ENCODE peak calls at places on chromosome 10, in eight cellular contexts. S is stomach, U is K562, W is prostate gland, M is breast epithelium, Q is transverse colon, H is H1, A is Panc1. R is an unnamed sample.

GRCh38 chr10:32207544-32207943 is 139.4 kb downstream of the EPC1 start:
- DNase-seq in M (peak), U (peak), W (peak), H (no peak), Q (peak), S (peak), A (no peak), R (no peak)

GRCh38 chr10:19817251-19818046 is 1.2 kb downstream of the PLXDC2 start:
- DNase-seq in S (no peak), M (no peak), Q (peak), A (no peak), H (peak), W (peak), U (no peak), R (peak)

GRCh38 chr10:69479737-69480412 is 28.6 kb downstream of the TSPAN15 start:
- DNase-seq in M (no peak), Q (no peak), U (no peak), S (no peak), W (no peak), H (no peak), A (no peak), R (no peak)

GRCh38 chr10:5977471-5978370 is at the start of gene IL15RA:
- DNase-seq in U (peak), A (no peak), M (peak), H (no peak), S (peak), Q (peak), W (peak), R (peak)

GRCh38 chr10:36489928-36490279 is 635.5 kb upstream of the ANKRD30A start:
- DNase-seq in W (no peak), S (no peak), Q (no peak), U (no peak), M (no peak), A (no peak), H (no peak), R (no peak)

GRCh38 chr10:12564173-12564572 is 214.8 kb downstream of the CAMK1D start:
- DNase-seq in U (no peak), A (no peak), Q (no peak), S (no peak), H (no peak), M (no peak), W (no peak), R (no peak)

GRCh38 chr10:110076559-110077318 is 69.0 kb downstream of the ADD3 start:
- DNase-seq in M (no peak), S (no peak), W (peak), H (no peak), U (no peak), A (no peak), Q (peak), R (no peak)

GRCh38 chr10:89327803-89328441 is at the start of gene IFIT3:
- DNase-seq in U (peak), S (peak), H (no peak), Q (peak), A (peak), M (no peak), W (peak), R (no peak)

GRCh38 chr10:70479626-70480253 is 1.2 kb downstream of the PALD1 start:
- DNase-seq in W (no peak), M (no peak), H (no peak), Q (peak), A (no peak), S (no peak), U (no peak), R (no peak)

GRCh38 chr10:14782691-14783363 is 8.1 kb upstream of the FAM107B start:
- DNase-seq in Q (peak), S (no peak), A (peak), U (no peak), M (no peak), W (no peak), H (peak), R (no peak)

GRCh38 chr10:3852147-3852904 is 67.3 kb upstream of the KLF6 start:
- DNase-seq in H (peak), W (peak), U (peak), A (peak), Q (peak), S (peak), M (peak), R (no peak)

GRCh38 chr10:99369551-99369950 is 40.4 kb downstream of the CNNM1 start:
- DNase-seq in S (no peak), M (no peak), W (no peak), A (no peak), H (no peak), Q (no peak), U (no peak), R (no peak)

GRCh38 chr10:90665905-90666662 is 191.8 kb downstream of the HTR7 start:
- DNase-seq in A (no peak), W (no peak), U (no peak), M (no peak), Q (no peak), S (no peak), H (no peak), R (no peak)

GRCh38 chr10:46033602-46034011 is 3.2 kb upstream of the NCOA4 start:
- DNase-seq in A (no peak), W (no peak), U (no peak), S (peak), H (no peak), Q (no peak), M (no peak), R (no peak)

GRCh38 chr10:120972259-120972658 is 121.1 kb downstream of the WDR11 start:
- DNase-seq in Q (no peak), S (no peak), H (no peak), W (no peak), U (no peak), A (no peak), M (no peak), R (no peak)

GRCh38 chr10:120971671-120972070 is 120.5 kb downstream of the WDR11 start:
- DNase-seq in Q (no peak), W (no peak), H (no peak), U (no peak), S (no peak), A (no peak), M (no peak), R (no peak)

GRCh38 chr10:120966657-120967045 is 115.5 kb downstream of the WDR11 start:
- DNase-seq in M (no peak), W (no peak), H (no peak), S (no peak), A (no peak), U (no peak), Q (no peak), R (no peak)

GRCh38 chr10:120969219-120969645 is 118.1 kb downstream of the WDR11 start:
- DNase-seq in M (no peak), U (no peak), H (no peak), S (no peak), A (no peak), Q (no peak), W (no peak), R (no peak)

GRCh38 chr10:120970595-120971529 is 119.7 kb downstream of the WDR11 start:
- DNase-seq in H (no peak), W (no peak), A (no peak), M (no peak), S (no peak), U (no peak), Q (no peak), R (no peak)
- TF ChIP-seq POLR2AphosphoS5 in H (no peak), W (peak), A (no peak), M (no peak), S (no peak), U (no peak), Q (no peak), R (no peak)

DNA sequence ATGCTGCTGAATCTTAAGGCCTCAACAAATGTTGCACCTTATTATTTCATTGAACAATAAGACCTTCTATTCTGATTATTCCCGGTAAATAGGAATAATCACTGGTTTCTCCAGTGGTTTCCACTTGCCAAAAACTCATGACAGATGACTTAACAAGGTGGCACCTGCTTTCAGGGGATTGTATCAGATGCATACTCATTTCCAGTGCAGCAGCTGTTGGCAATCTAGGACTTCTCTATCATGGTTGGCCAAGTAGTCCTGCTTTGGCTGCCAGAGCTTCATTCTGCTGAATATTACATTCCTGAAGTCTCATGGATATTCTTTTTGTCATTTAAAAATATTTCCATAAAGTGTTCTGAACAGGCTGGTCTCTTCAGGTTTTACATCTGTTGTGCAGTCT is 193.3 kb downstream of the ADK start:
- DNase-seq in H (no peak), S (no peak), M (no peak), W (no peak), A (no peak), U (no peak), Q (no peak), R (no peak)
- H3K4me3 ChIP-seq in H (no peak), S (no peak), M (no peak), W (no peak), A (no peak), U (no peak), Q (no peak), R (no peak)

DNA sequence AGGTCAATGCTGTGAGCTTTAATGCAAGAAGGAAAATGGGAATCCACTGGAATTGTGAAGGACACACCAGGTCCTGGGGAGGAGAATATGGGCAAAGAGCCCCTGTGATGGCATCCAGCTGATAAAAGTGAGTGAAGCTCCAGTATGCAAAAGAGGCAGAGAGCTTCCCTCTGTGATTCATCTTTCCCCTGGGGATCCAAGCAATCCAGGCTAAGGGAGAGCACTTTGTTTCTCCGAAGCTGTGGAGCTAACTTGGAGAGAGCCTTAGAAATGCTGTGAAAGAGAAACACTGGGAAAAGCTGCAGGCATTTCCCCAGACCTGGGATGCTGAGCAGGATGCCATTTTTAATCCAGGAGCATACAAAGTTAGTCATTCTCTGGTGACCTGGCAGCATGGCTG is 489.5 kb downstream of the SH2D4B start:
- DNase-seq in H (no peak), U (no peak), M (no peak), S (no peak), A (no peak), Q (no peak), W (no peak), R (no peak)
- TF ChIP-seq POLR2AphosphoS5 in H (no peak), U (no peak), M (no peak), S (no peak), A (no peak), Q (no peak), W (no peak), R (no peak)

GRCh38 chr10:124446830-124447740 is 2.8 kb downstream of the NKX1-2 start:
- DNase-seq in U (no peak), Q (no peak), S (no peak), H (no peak), M (no peak), W (no peak), A (no peak), R (peak)
- H3K4me3 ChIP-seq in U (no peak), Q (no peak), S (peak), H (peak), M (no peak), W (peak), A (peak), R (no peak)

R was measured in upper lobe of left lung.